ENCODE peak calls at places on chromosomes 5 and 9, in eight cellular contexts. N, E, C, K, P, D, I and O are unnamed samples.

GRCh38 chr5:159752622-159753275 is 163.5 kb upstream of the ADRA1B start:
- DNase-seq in E (no peak), I (no peak), D (no peak), N (no peak), K (no peak), P (no peak), C (no peak), O (no peak)

GRCh38 chr9:129289883-129290282 is 111.8 kb upstream of the IER5L start:
- DNase-seq in K (no peak), N (no peak), P (peak), I (no peak), D (no peak), C (no peak), E (peak), O (no peak)

GRCh38 chr9:97598461-97599288 is 34.5 kb downstream of the TSTD2 start:
- DNase-seq in C (no peak), I (peak), D (peak), P (no peak), E (peak), K (peak), N (peak), O (peak)

GRCh38 chr5:125536582-125536981 is 790.1 kb upstream of the ZNF608 start:
- DNase-seq in P (no peak), E (no peak), N (no peak), C (no peak), I (no peak), D (no peak), K (no peak), O (no peak)

GRCh38 chr9:10062629-10063395 is 550.0 kb downstream of the PTPRD start:
- DNase-seq in I (no peak), E (no peak), N (no peak), D (no peak), K (no peak), P (no peak), C (no peak), O (no peak)

GRCh38 chr9:36847781-36848673 is 186.0 kb downstream of the PAX5 start:
- DNase-seq in D (no peak), E (no peak), N (no peak), K (no peak), I (no peak), C (no peak), P (no peak), O (no peak)

GRCh38 chr9:101119206-101119819 is 90.8 kb downstream of the PLPPR1 start:
- DNase-seq in K (no peak), N (peak), E (no peak), I (peak), P (no peak), C (no peak), D (peak), O (peak)

GRCh38 chr9:134634190-134634589 is 7.4 kb upstream of the COL5A1 start:
- DNase-seq in C (no peak), N (no peak), I (no peak), D (peak), K (no peak), E (peak), P (no peak), O (no peak)

GRCh38 chr9:11992866-11993265 is 700.3 kb upstream of the TYRP1 start:
- DNase-seq in P (no peak), D (no peak), E (no peak), C (no peak), I (no peak), K (no peak), N (no peak), O (no peak)

GRCh38 chr9:81596671-81597426 is 92.5 kb downstream of the TLE1 start:
- DNase-seq in K (no peak), C (no peak), P (no peak), E (no peak), D (no peak), N (no peak), I (no peak), O (no peak)

GRCh38 chr9:75855509-75855908 is 35.0 kb upstream of the PCSK5 start:
- DNase-seq in P (no peak), N (no peak), I (peak), D (no peak), E (no peak), K (no peak), C (no peak), O (no peak)

GRCh38 chr9:115115924-115116323 is 2.0 kb downstream of the TNC start:
- DNase-seq in P (no peak), E (no peak), D (no peak), K (no peak), N (peak), I (no peak), C (no peak), O (no peak)

GRCh38 chr5:178983728-178984127 is 11.4 kb downstream of the GRM6 start:
- DNase-seq in N (no peak), I (no peak), E (no peak), K (no peak), D (no peak), P (no peak), C (no peak), O (no peak)

GRCh38 chr5:154583545-154584168 is 105.6 kb upstream of the HAND1 start:
- DNase-seq in K (no peak), N (peak), I (no peak), C (no peak), P (no peak), D (no peak), E (peak), O (no peak)

GRCh38 chr5:33363537-33363936 is 77.2 kb upstream of the TARS1 start:
- DNase-seq in K (no peak), N (no peak), P (no peak), E (no peak), D (no peak), C (no peak), I (no peak), O (no peak)

GRCh38 chr9:84575705-84576104 is 93.8 kb upstream of the NTRK2 start:
- DNase-seq in P (no peak), E (no peak), K (no peak), D (no peak), N (no peak), C (no peak), I (no peak), O (no peak)

GRCh38 chr5:178111925-178112324 is 1.4 kb upstream of the N4BP3 start:
- DNase-seq in C (no peak), E (no peak), K (no peak), D (no peak), P (no peak), I (no peak), N (no peak), O (no peak)

GRCh38 chr5:16932401-16932800 is 3.7 kb downstream of the MYO10 start:
- DNase-seq in D (no peak), E (no peak), I (no peak), P (no peak), K (no peak), C (no peak), N (no peak), O (no peak)